ENCODE peak calls at places on chromosomes 16 and 17, in six cellular contexts. G is fibroblast of mammary gland, F is NCI-H748 treated with DMSO at 0.1 percent for 48 hours, Q is T-cell, P is nucleus accumbens, Y is mucosa of gallbladder. J is an unnamed sample.
A peak's percentile ranks its signal among the peaks of the same experiment; 100 is the strongest.

GRCh38 chr16:84462296-84463210 is 41.9 kb downstream of the MEAK7 start:
- DNase-seq in G (no peak), F (no peak), Q (no peak), P (no peak), Y (no peak), J (no peak)

GRCh38 chr16:50841081-50841886 is 99.4 kb downstream of the CYLD start:
- DNase-seq in G (no peak), F (no peak), Q (peak; percentile 11), P (no peak), Y (no peak), J (peak; percentile 12)

GRCh38 chr17:79183221-79184158 is 108.9 kb downstream of the ENGASE start:
- DNase-seq in G (no peak), F (no peak), Q (no peak), P (no peak), Y (no peak), J (no peak)

GRCh38 chr16:57609541-57610401 is 18.7 kb upstream of the ADGRG1 start:
- DNase-seq in G (no peak), F (no peak), Q (peak; percentile 54), P (no peak), Y (peak; percentile 15), J (peak; percentile 86)

GRCh38 chr17:70190959-70191805 is 21.9 kb downstream of the KCNJ2 start:
- DNase-seq in G (no peak), F (no peak), Q (no peak), P (no peak), Y (no peak), J (no peak)

GRCh38 chr17:37796081-37796480 is 51.2 kb upstream of the HNF1B start:
- DNase-seq in G (no peak), F (no peak), Q (no peak), P (no peak), Y (no peak), J (no peak)

GRCh38 chr17:7132511-7133094 is 18.0 kb upstream of the ASGR2 start:
- DNase-seq in G (no peak), F (no peak), Q (peak; percentile 72), P (no peak), Y (no peak), J (peak; percentile 43)

GRCh38 chr17:15270628-15271381 is 5.7 kb upstream of the PMP22 start:
- DNase-seq in G (no peak), F (no peak), Q (no peak), P (no peak), Y (no peak), J (no peak)

GRCh38 chr17:6936370-6937028 is 59.4 kb upstream of the ALOX12 start:
- DNase-seq in G (peak; percentile 22), F (peak; percentile 38), Q (no peak), P (no peak), Y (peak; percentile 26), J (no peak)

GRCh38 chr17:40480501-40481003 is 20.9 kb downstream of the TNS4 start:
- DNase-seq in G (no peak), F (no peak), Q (peak; percentile 89), P (no peak), Y (no peak), J (peak; percentile 87)

GRCh38 chr16:84055801-84056634 is 13.4 kb upstream of the SLC38A8 start:
- DNase-seq in G (no peak), F (no peak), Q (no peak), P (no peak), Y (peak; percentile 69), J (no peak)

J was measured in immature natural killer cell.